ENCODE peak calls at places on chromosomes 13 and 19, in five cellular contexts. N is CD4-positive, CD25-positive, alpha-beta regulatory T cell; K is ovary; B is left ventricle myocardium inferior; Y is GM12892. O is an unnamed sample.

GRCh38 chr13:105817011-105817410 is 718.5 kb downstream of the EFNB2 start:
- DNase-seq in N (no peak), K (no peak), B (no peak), Y (no peak), O (no peak)

GRCh38 chr19:18967358-18968146 is 26.5 kb upstream of the HOMER3 start:
- DNase-seq in N (no peak), K (no peak), B (peak), Y (no peak), O (no peak)

GRCh38 chr19:46616631-46617322 is 8.1 kb downstream of the PTGIR start:
- DNase-seq in N (no peak), K (peak), B (peak), Y (no peak), O (no peak)

GRCh38 chr13:67156718-67157049 is 73.5 kb downstream of the PCDH9 start:
- DNase-seq in N (no peak), K (no peak), B (no peak), Y (no peak), O (no peak)

GRCh38 chr19:48608798-48609263 is 2.3 kb downstream of the SPACA4 start:
- DNase-seq in N (peak), K (no peak), B (no peak), Y (peak), O (no peak)

GRCh38 chr13:37666036-37666435 is 67.5 kb upstream of the POSTN start:
- DNase-seq in N (no peak), K (no peak), B (no peak), Y (no peak), O (no peak)

GRCh38 chr13:72782717-72783116 is 784 bp downstream of the PIBF1 start:
- DNase-seq in N (peak), K (no peak), B (no peak), Y (no peak), O (no peak)

GRCh38 chr19:10086032-10086903 is at the start of gene SHFL:
- DNase-seq in N (peak), K (peak), B (peak), Y (peak), O (peak)

GRCh38 chr19:4014541-4015491 is 7.3 kb downstream of the PIAS4 start:
- DNase-seq in N (peak), K (no peak), B (peak), Y (no peak), O (no peak)

GRCh38 chr19:39546599-39546998 is 6.6 kb upstream of the EID2 start:
- DNase-seq in N (no peak), K (no peak), B (no peak), Y (no peak), O (no peak)

GRCh38 chr13:78376033-78376432 is 227.3 kb downstream of the POU4F1 start:
- DNase-seq in N (no peak), K (no peak), B (no peak), Y (no peak), O (no peak)

GRCh38 chr13:24362435-24362951 is 53.1 kb downstream of the C1QTNF9 start:
- DNase-seq in N (no peak), K (no peak), B (no peak), Y (no peak), O (no peak)

GRCh38 chr19:54952591-54953344 is 5.4 kb upstream of the NLRP7 start:
- DNase-seq in N (no peak), K (no peak), B (no peak), Y (no peak), O (no peak)

GRCh38 chr19:19461671-19462622 is 53.4 kb downstream of the TSSK6 start:
- DNase-seq in N (no peak), K (peak), B (peak), Y (no peak), O (no peak)

GRCh38 chr13:70613295-70613694 is 505.0 kb upstream of the KLHL1 start:
- DNase-seq in N (no peak), K (no peak), B (no peak), Y (no peak), O (no peak)

GRCh38 chr19:5066768-5067167 is 97.9 kb downstream of the KDM4B start:
- DNase-seq in N (no peak), K (no peak), B (no peak), Y (no peak), O (no peak)

GRCh38 chr19:46555684-46556083 is 45.4 kb upstream of the CALM3 start:
- DNase-seq in N (no peak), K (no peak), B (no peak), Y (no peak), O (no peak)

GRCh38 chr13:41639955-41640780 is 182.8 kb downstream of the RGCC start:
- DNase-seq in N (no peak), K (no peak), B (no peak), Y (no peak), O (no peak)

GRCh38 chr19:9962623-9963290 is 26.4 kb upstream of the OLFM2 start:
- DNase-seq in N (no peak), K (no peak), B (no peak), Y (no peak), O (no peak)

GRCh38 chr13:36298535-36299068 is 988 bp upstream of the CCDC169 start:
- DNase-seq in N (no peak), K (no peak), B (no peak), Y (no peak), O (no peak)

GRCh38 chr13:107734891-107735620 is 480.3 kb downstream of the LIG4 start:
- DNase-seq in N (no peak), K (no peak), B (no peak), Y (no peak), O (no peak)

GRCh38 chr19:1449467-1450442 is at the start of gene APC2:
- DNase-seq in N (peak), K (no peak), B (no peak), Y (no peak), O (no peak)

GRCh38 chr19:22605275-22606211 is 28.6 kb upstream of the ZNF492 start:
- DNase-seq in N (no peak), K (no peak), B (no peak), Y (no peak), O (no peak)

O was measured in GM18507.